ENCODE peak calls at places on chromosomes 6 and 20, in ten cellular contexts. F, W, V, S, H, B, Q, O, G and Y are unnamed samples.

GRCh38 chr20:20205141-20205861 is 153.0 kb downstream of the CFAP61 start:
- DNase-seq in F (no peak), W (no peak), V (no peak), S (no peak), H (no peak), B (no peak), Q (no peak), O (no peak), G (no peak), Y (no peak)

GRCh38 chr20:25239387-25240370 is 8.2 kb upstream of the PYGB start:
- DNase-seq in F (no peak), W (no peak), V (no peak), S (no peak), H (no peak), B (no peak), Q (no peak), O (peak), G (no peak), Y (no peak)

GRCh38 chr6:45923831-45924391 is 91.7 kb downstream of the CLIC5 start:
- DNase-seq in F (peak), W (no peak), V (no peak), S (no peak), H (no peak), B (no peak), Q (no peak), O (no peak), G (no peak), Y (peak)

GRCh38 chr6:31419842-31420241 is 16.4 kb downstream of the MICA start:
- DNase-seq in F (no peak), W (no peak), V (no peak), S (no peak), H (no peak), B (no peak), Q (no peak), O (no peak), G (no peak), Y (no peak)

GRCh38 chr6:80607814-80608391 is 501.4 kb downstream of the BCKDHB start:
- DNase-seq in F (no peak), W (no peak), V (no peak), S (no peak), H (peak), B (no peak), Q (no peak), O (no peak), G (no peak), Y (no peak)

GRCh38 chr6:99252421-99252820 is 97.1 kb downstream of the FAXC start:
- DNase-seq in F (no peak), W (no peak), V (no peak), S (no peak), H (no peak), B (no peak), Q (no peak), O (no peak), G (no peak), Y (no peak)

GRCh38 chr6:7910298-7910653 is 312 bp downstream of the TXNDC5 start:
- DNase-seq in F (no peak), W (no peak), V (no peak), S (no peak), H (no peak), B (no peak), Q (no peak), O (no peak), G (no peak), Y (no peak)

GRCh38 chr20:47493954-47494293 is 7.8 kb upstream of the NCOA3 start:
- DNase-seq in F (no peak), W (no peak), V (no peak), S (no peak), H (no peak), B (no peak), Q (no peak), O (no peak), G (no peak), Y (no peak)

GRCh38 chr6:125066964-125067363 is 86.6 kb upstream of the TPD52L1 start:
- DNase-seq in F (no peak), W (peak), V (no peak), S (no peak), H (peak), B (no peak), Q (no peak), O (no peak), G (no peak), Y (no peak)

GRCh38 chr6:143806282-143807102 is 36.6 kb upstream of the LTV1 start:
- DNase-seq in F (peak), W (no peak), V (no peak), S (peak), H (peak), B (no peak), Q (peak), O (no peak), G (no peak), Y (no peak)

GRCh38 chr6:126721581-126722145 is 381.7 kb downstream of the CENPW start:
- DNase-seq in F (no peak), W (no peak), V (no peak), S (no peak), H (peak), B (no peak), Q (no peak), O (no peak), G (no peak), Y (no peak)

GRCh38 chr6:161079566-161080262 is 88.1 kb downstream of the MAP3K4 start:
- DNase-seq in F (no peak), W (no peak), V (no peak), S (no peak), H (peak), B (no peak), Q (no peak), O (no peak), G (no peak), Y (no peak)

GRCh38 chr6:105567140-105567539 is 164.3 kb upstream of the PREP start:
- DNase-seq in F (no peak), W (no peak), V (no peak), S (no peak), H (no peak), B (no peak), Q (no peak), O (no peak), G (no peak), Y (no peak)

GRCh38 chr6:137717074-137718073 is 149.7 kb upstream of the TNFAIP3 start:
- DNase-seq in F (no peak), W (peak), V (no peak), S (no peak), H (no peak), B (no peak), Q (no peak), O (no peak), G (no peak), Y (no peak)

GRCh38 chr6:130018830-130019795 is 732 bp downstream of the L3MBTL3 start:
- DNase-seq in F (peak), W (peak), V (peak), S (peak), H (peak), B (no peak), Q (no peak), O (no peak), G (peak), Y (peak)

GRCh38 chr6:9848094-9848493 is 566.8 kb downstream of the TFAP2A start:
- DNase-seq in F (no peak), W (no peak), V (no peak), S (no peak), H (no peak), B (no peak), Q (no peak), O (no peak), G (no peak), Y (no peak)

GRCh38 chr6:7419065-7419464 is 29.5 kb downstream of the RIOK1 start:
- DNase-seq in F (no peak), W (no peak), V (no peak), S (no peak), H (no peak), B (no peak), Q (no peak), O (no peak), G (no peak), Y (no peak)

GRCh38 chr20:62122659-62123449 is 579 bp downstream of the LSM14B start:
- DNase-seq in F (peak), W (peak), V (no peak), S (no peak), H (peak), B (no peak), Q (no peak), O (peak), G (peak), Y (peak)

GRCh38 chr6:146866731-146867414 is 268.1 kb downstream of the ADGB start:
- DNase-seq in F (no peak), W (no peak), V (no peak), S (no peak), H (no peak), B (no peak), Q (no peak), O (no peak), G (no peak), Y (no peak)

GRCh38 chr6:157761331-157761921 is 61.6 kb upstream of the SNX9 start:
- DNase-seq in F (peak), W (peak), V (no peak), S (no peak), H (peak), B (no peak), Q (peak), O (no peak), G (no peak), Y (peak)

DNA sequence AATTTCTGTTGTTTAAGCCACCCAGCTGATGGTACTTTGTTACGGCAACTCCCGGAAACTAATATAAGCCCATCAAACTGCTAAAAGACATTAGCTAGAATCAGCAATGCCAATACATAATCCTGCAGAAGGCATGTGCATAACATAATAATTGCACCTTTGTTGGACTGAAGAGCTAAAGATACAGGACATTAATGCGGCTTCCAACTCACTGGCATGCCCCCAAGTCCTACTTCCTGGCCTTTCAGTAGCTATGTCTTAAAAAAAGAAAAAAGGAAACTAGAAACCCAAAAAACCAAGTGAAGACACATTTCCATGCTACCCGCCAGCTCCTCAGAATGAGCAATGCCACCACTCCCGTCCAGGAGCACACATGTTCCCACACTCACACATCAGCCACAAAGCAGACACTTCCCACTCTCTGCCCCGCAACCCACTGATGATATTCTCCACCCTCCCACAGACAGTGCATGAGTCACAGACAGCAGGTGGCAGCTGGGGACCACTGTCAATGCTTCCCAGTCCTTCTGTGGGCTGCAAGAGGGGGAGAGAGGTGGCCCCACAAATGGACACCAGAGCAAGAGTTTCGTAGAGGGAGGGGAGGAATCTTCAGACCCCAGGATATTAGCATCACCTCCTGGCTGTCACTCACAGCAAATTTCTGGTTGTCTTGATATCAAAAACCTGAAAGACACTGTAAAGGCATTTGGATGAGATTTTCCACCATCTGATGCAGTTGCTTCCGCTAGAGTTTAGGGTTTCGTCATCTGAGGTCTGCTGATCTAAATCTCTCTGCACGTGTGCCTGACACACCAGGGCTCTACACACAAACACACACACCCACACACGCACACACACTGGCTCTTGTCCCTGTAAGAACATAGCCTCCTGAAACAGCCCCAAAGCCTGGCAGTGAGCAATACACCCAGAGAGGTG is 32.8 kb downstream of the GFOD1 start:
- DNase-seq in F (peak), W (peak), V (peak), S (peak), H (peak), B (no peak), Q (peak), O (no peak), G (no peak), Y (peak)
- TF ChIP-seq CTCF in F (peak), W (peak), V (peak), S (no peak), H (no peak), B (no peak), Q (no peak), O (peak), G (no peak), Y (peak)

GRCh38 chr20:48669946-48670630 is 157.7 kb downstream of the PREX1 start:
- DNase-seq in F (no peak), W (no peak), V (no peak), S (no peak), H (no peak), B (no peak), Q (no peak), O (no peak), G (no peak), Y (no peak)
- TF ChIP-seq CTCF in F (no peak), W (no peak), V (no peak), S (no peak), H (no peak), B (no peak), Q (no peak), O (no peak), G (no peak), Y (no peak)

GRCh38 chr6:139927742-139928305 is 553.4 kb upstream of the CITED2 start:
- DNase-seq in F (no peak), W (no peak), V (no peak), S (no peak), H (no peak), B (no peak), Q (no peak), O (no peak), G (no peak), Y (no peak)

GRCh38 chr6:139926711-139927110 is 552.3 kb upstream of the CITED2 start:
- DNase-seq in F (no peak), W (no peak), V (no peak), S (no peak), H (no peak), B (no peak), Q (no peak), O (no peak), G (no peak), Y (no peak)

GRCh38 chr6:139923964-139924475 is 549.6 kb upstream of the CITED2 start:
- DNase-seq in F (no peak), W (no peak), V (no peak), S (no peak), H (no peak), B (no peak), Q (no peak), O (no peak), G (no peak), Y (no peak)

GRCh38 chr6:139925894-139926641 is 551.6 kb upstream of the CITED2 start:
- DNase-seq in F (no peak), W (no peak), V (no peak), S (no peak), H (peak), B (no peak), Q (no peak), O (peak), G (no peak), Y (no peak)

GRCh38 chr6:139927236-139927635 is 552.8 kb upstream of the CITED2 start:
- DNase-seq in F (peak), W (no peak), V (no peak), S (no peak), H (peak), B (no peak), Q (no peak), O (no peak), G (no peak), Y (peak)
- TF ChIP-seq CTCF in F (peak), W (no peak), V (no peak), S (no peak), H (peak), B (no peak), Q (no peak), O (no peak), G (no peak), Y (peak)

GRCh38 chr6:159233365-159234101 is 64.3 kb downstream of the FNDC1 start:
- DNase-seq in F (no peak), W (no peak), V (no peak), S (no peak), H (no peak), B (no peak), Q (no peak), O (no peak), G (no peak), Y (no peak)
- TF ChIP-seq CTCF in F (no peak), W (no peak), V (no peak), S (no peak), H (no peak), B (no peak), Q (no peak), O (no peak), G (no peak), Y (no peak)

GRCh38 chr20:63234693-63235398 is 859 bp upstream of the BIRC7 start:
- DNase-seq in F (peak), W (no peak), V (no peak), S (no peak), H (no peak), B (no peak), Q (no peak), O (no peak), G (no peak), Y (no peak)
- TF ChIP-seq CTCF in F (peak), W (peak), V (peak), S (no peak), H (peak), B (no peak), Q (no peak), O (no peak), G (no peak), Y (peak)

DNA sequence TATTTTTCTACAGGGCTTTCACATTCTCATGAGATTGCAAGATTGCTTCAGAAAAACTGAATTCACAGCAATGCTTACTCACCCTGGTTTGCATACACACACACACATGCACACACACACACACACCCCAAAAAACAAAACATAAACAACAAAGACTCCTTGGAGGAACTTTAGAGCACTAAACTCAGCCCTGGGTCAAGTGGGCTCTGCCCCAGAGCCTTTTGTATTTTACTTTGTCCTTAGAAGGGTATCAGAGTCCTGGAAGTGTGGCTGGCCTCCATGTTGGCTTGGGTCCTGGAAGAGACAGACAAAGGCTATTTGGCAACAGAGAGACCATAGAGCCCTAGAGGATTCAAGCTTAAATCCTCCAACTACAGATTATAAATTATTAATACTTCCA is 8.0 kb upstream of the CST9 start:
- DNase-seq in F (no peak), W (no peak), V (no peak), S (no peak), H (no peak), B (no peak), Q (no peak), O (no peak), G (peak), Y (no peak)
- TF ChIP-seq CTCF in F (no peak), W (no peak), V (no peak), S (no peak), H (no peak), B (no peak), Q (no peak), O (no peak), G (no peak), Y (no peak)

GRCh38 chr6:57085441-57085840 is 4.5 kb upstream of the ZNF451 start:
- DNase-seq in F (no peak), W (no peak), V (no peak), S (no peak), H (no peak), B (no peak), Q (no peak), O (no peak), G (no peak), Y (no peak)

GRCh38 chr6:57086843-57087242 is 3.1 kb upstream of the ZNF451 start:
- DNase-seq in F (no peak), W (no peak), V (no peak), S (no peak), H (no peak), B (no peak), Q (no peak), O (no peak), G (no peak), Y (no peak)

GRCh38 chr6:57089265-57089664 is 723 bp upstream of the ZNF451 start:
- DNase-seq in F (peak), W (no peak), V (no peak), S (no peak), H (no peak), B (no peak), Q (no peak), O (no peak), G (no peak), Y (peak)

GRCh38 chr6:57087916-57088315 is 2.1 kb upstream of the ZNF451 start:
- DNase-seq in F (no peak), W (no peak), V (no peak), S (no peak), H (no peak), B (no peak), Q (no peak), O (no peak), G (no peak), Y (no peak)

DNA sequence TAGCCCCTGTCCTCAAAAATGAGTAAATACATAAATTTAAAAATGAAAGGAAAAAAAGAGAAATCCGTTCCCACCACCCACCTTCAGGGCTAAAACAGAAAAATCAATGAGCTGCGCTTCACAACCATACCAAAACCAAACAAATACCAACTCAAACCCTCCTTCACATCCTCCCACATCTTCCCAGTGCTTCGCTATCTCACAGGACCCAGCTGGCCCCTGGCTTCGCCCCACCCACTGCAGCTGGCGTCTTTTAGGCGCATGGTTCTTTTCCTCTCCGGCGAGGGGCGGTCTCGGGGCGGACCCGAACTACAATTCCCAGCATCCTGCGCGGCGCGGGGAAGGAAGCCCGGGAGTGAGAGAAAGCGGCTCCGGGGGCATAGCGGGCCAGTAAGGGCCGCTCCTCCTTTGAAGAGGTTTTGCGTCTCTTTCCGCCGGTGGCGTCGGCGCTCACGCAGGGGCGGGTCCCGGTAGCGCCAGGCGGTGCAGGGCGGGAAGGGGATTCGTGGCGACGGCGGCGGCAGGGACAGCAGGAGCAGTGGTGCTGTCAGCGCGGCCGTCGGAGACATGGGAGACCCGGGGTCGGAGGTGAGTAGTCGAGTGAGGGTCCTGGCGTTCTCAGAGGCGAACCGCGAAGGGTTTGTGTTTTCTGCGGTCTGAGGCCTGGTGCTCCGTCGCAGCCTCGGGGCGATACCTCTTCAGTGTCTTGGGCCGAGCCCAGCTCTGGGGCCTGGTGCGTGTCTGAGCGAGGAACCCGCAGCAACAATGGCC is at the start of gene ZNF451:
- DNase-seq in F (peak), W (peak), V (peak), S (peak), H (peak), B (peak), Q (peak), O (peak), G (peak), Y (peak)
- TF ChIP-seq CTCF in F (no peak), W (no peak), V (no peak), S (no peak), H (no peak), B (no peak), Q (no peak), O (no peak), G (no peak), Y (no peak)

GRCh38 chr20:57711311-57711712 is 1.5 kb upstream of the PMEPA1 start:
- DNase-seq in F (no peak), W (no peak), V (no peak), S (peak), H (no peak), B (no peak), Q (no peak), O (peak), G (no peak), Y (no peak)

GRCh38 chr20:57710841-57711240 is 1.0 kb upstream of the PMEPA1 start:
- DNase-seq in F (no peak), W (no peak), V (no peak), S (no peak), H (no peak), B (no peak), Q (no peak), O (no peak), G (no peak), Y (no peak)

GRCh38 chr20:57713505-57713903 is 3.7 kb upstream of the PMEPA1 start:
- DNase-seq in F (no peak), W (no peak), V (no peak), S (peak), H (no peak), B (peak), Q (no peak), O (peak), G (no peak), Y (no peak)

GRCh38 chr20:57712851-57713504 is 3.2 kb upstream of the PMEPA1 start:
- DNase-seq in F (no peak), W (no peak), V (no peak), S (peak), H (no peak), B (no peak), Q (no peak), O (no peak), G (no peak), Y (no peak)

DNA sequence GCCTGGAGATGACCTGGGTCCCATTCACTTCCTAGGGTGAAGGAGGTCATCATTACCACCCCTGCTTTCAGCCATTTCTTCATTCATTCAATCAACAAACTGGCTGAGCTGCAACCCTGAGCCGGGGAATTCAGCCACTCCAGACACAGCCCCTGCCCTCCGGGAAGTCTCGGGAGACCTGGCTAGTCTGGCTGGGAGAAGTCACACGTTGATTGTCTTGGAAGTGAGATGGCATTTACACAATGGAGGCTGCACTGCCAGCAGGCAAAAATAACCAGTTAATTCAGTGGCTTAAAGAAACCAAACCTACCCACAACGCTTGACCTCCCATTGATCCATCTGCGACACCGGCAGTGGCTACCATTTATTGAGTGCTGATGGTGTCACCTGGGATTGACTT is 2.0 kb upstream of the PMEPA1 start:
- DNase-seq in F (no peak), W (no peak), V (no peak), S (peak), H (no peak), B (no peak), Q (no peak), O (no peak), G (no peak), Y (no peak)
- TF ChIP-seq CTCF in F (no peak), W (no peak), V (no peak), S (no peak), H (no peak), B (no peak), Q (no peak), O (no peak), G (no peak), Y (no peak)